ENCODE peak calls at places on chromosome 1, in nine cellular contexts. B is K562, E is PC-3, Z is astrocyte, J is fibroblast of lung, F is mesenchymal stem cell, X is neuronal stem cell, R is MM.1S, A is IMR-90. Y is an unnamed sample.
A peak's percentile ranks its signal among the peaks of the same experiment; 100 is the strongest.

GRCh38 chr1:244874974-244875579 is 10.7 kb upstream of the HNRNPU start:
- DNase-seq in R (no peak), E (no peak), Z (no peak), A (no peak), B (no peak), J (no peak), F (no peak), X (peak; percentile 65), Y (no peak)

GRCh38 chr1:37055631-37056030 is 21.3 kb upstream of the GRIK3 start:
- DNase-seq in R (no peak), A (no peak), E (no peak), X (no peak), B (no peak), Z (no peak), F (no peak), J (no peak), Y (no peak)

GRCh38 chr1:150516616-150517015 is 1.1 kb downstream of the FALEC start:
- DNase-seq in F (peak; percentile 58), E (no peak), R (no peak), A (no peak), Z (no peak), B (peak; percentile 68), X (no peak), J (peak; percentile 26), Y (no peak)

GRCh38 chr1:101379939-101380338 is 143.1 kb downstream of the S1PR1 start:
- DNase-seq in X (no peak), F (no peak), Z (no peak), J (no peak), R (no peak), E (no peak), B (no peak), A (no peak), Y (no peak)

GRCh38 chr1:205527931-205528330 is 23.5 kb downstream of the CDK18 start:
- DNase-seq in R (no peak), A (no peak), B (no peak), Z (no peak), J (no peak), F (no peak), X (no peak), E (no peak), Y (no peak)

GRCh38 chr1:35748326-35748725 is 21.5 kb downstream of the CLSPN start:
- DNase-seq in B (no peak), R (no peak), X (no peak), A (no peak), Z (no peak), E (peak; percentile 9), F (peak; percentile 1), J (peak; percentile 23), Y (peak; percentile 57)

GRCh38 chr1:205595435-205595834 is 36.4 kb downstream of the ELK4 start:
- DNase-seq in R (no peak), B (no peak), Z (no peak), J (no peak), F (no peak), X (no peak), E (no peak), A (no peak), Y (no peak)

GRCh38 chr1:31746687-31747086 is 17.5 kb downstream of the ADGRB2 start:
- DNase-seq in J (no peak), R (no peak), A (no peak), F (no peak), E (no peak), B (no peak), X (no peak), Z (no peak), Y (no peak)

GRCh38 chr1:214271995-214272731 is 8.8 kb upstream of the SMYD2 start:
- DNase-seq in E (no peak), X (no peak), J (no peak), Z (no peak), R (no peak), A (no peak), B (no peak), F (no peak), Y (no peak)

GRCh38 chr1:85584923-85585322 is 4.4 kb downstream of the CCN1 start:
- DNase-seq in E (no peak), A (peak; percentile 84), X (no peak), F (no peak), Z (peak; percentile 76), J (peak; percentile 75), R (no peak), B (no peak), Y (no peak)

GRCh38 chr1:79773385-79773784 is 766.9 kb upstream of the ADGRL4 start:
- DNase-seq in X (no peak), Z (no peak), A (no peak), F (no peak), J (no peak), B (no peak), R (no peak), E (no peak), Y (no peak)

GRCh38 chr1:211566431-211567025 is 12.4 kb downstream of the SLC30A1 start:
- DNase-seq in X (no peak), F (no peak), A (no peak), J (no peak), Z (no peak), R (no peak), E (no peak), B (no peak), Y (no peak)

GRCh38 chr1:20681999-20682398 is 20.8 kb upstream of the DDOST start:
- DNase-seq in F (no peak), A (no peak), R (no peak), Z (no peak), B (no peak), J (no peak), E (no peak), X (no peak), Y (no peak)

GRCh38 chr1:156844638-156845037 is 14.3 kb downstream of the INSRR start:
- DNase-seq in R (no peak), A (no peak), X (no peak), E (no peak), J (no peak), Z (no peak), F (no peak), B (no peak), Y (no peak)

GRCh38 chr1:165697491-165697880 is 876 bp downstream of the ALDH9A1 start:
- DNase-seq in J (peak; percentile 27), F (peak; percentile 40), R (no peak), A (no peak), X (no peak), Z (peak; percentile 6), E (peak; percentile 27), B (no peak), Y (peak; percentile 20)

GRCh38 chr1:206029484-206029883 is 5.8 kb upstream of the CTSE start:
- DNase-seq in E (peak; percentile 28), J (peak; percentile 50), F (no peak), B (no peak), X (no peak), A (peak; percentile 20), Z (peak; percentile 31), R (no peak), Y (peak; percentile 92)

DNA sequence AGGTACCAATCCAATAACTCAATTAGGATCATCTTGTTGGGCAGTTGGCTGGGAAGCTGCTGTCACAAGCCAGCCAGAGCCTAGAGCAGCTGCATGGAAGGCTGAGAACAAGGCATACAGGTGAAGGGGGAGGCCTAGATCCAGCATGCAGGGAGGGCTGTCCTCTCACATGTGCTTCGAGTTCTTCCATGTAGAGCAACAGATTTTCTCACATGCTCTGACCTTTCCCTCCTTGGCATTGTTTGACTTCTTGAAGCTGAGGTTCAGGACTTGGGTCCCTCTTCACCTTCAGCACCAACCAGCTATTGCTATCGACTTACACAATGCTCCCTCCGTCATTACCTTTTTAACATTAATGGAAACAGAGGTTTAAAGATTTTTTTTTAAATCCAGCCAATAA is 257.7 kb downstream of the ATG4C start:
- DNase-seq in B (no peak), A (no peak), Z (no peak), E (no peak), X (no peak), J (no peak), R (no peak), F (no peak), Y (no peak)
- H3K9ac ChIP-seq in B (no peak overlapping the region), A (no peak overlapping the region), Z (no peak overlapping the region), E (no peak overlapping the region), X (no peak overlapping the region), J (no peak overlapping the region), R (no peak overlapping the region), F (no peak overlapping the region), Y (no peak overlapping the region)

DNA sequence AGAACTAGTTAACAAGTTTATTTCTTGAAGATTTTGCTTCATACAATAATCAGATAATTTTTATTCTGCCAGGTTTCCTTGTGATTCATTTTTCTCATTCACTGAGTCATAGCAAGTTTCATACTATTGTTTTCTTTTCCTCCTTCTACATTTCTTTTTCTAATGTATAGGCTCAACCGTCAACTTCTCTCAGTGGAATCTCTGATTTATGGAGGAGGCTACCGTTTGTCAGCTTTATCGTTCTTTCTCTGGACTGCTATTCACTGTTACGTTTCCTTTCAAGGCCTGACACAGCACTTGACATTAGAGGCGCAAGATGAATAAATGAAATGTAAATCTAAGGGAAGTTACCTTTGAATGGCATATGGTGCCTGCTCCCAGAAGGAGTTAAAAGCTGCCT is 284.3 kb upstream of the NR5A2 start:
- DNase-seq in E (peak; percentile 59), F (peak; percentile 25), B (no peak), R (no peak), X (no peak), Z (peak; percentile 14), J (peak; percentile 32), A (peak; percentile 39), Y (peak; percentile 53)
- H2AFZ ChIP-seq in E (peak overlapping the region; percentile 23), F (no peak overlapping the region), B (no peak overlapping the region), R (no peak overlapping the region), X (peak overlapping the region; percentile 23), Z (no peak overlapping the region), J (no peak overlapping the region), A (no peak overlapping the region), Y (peak overlapping the region; percentile 51)

DNA sequence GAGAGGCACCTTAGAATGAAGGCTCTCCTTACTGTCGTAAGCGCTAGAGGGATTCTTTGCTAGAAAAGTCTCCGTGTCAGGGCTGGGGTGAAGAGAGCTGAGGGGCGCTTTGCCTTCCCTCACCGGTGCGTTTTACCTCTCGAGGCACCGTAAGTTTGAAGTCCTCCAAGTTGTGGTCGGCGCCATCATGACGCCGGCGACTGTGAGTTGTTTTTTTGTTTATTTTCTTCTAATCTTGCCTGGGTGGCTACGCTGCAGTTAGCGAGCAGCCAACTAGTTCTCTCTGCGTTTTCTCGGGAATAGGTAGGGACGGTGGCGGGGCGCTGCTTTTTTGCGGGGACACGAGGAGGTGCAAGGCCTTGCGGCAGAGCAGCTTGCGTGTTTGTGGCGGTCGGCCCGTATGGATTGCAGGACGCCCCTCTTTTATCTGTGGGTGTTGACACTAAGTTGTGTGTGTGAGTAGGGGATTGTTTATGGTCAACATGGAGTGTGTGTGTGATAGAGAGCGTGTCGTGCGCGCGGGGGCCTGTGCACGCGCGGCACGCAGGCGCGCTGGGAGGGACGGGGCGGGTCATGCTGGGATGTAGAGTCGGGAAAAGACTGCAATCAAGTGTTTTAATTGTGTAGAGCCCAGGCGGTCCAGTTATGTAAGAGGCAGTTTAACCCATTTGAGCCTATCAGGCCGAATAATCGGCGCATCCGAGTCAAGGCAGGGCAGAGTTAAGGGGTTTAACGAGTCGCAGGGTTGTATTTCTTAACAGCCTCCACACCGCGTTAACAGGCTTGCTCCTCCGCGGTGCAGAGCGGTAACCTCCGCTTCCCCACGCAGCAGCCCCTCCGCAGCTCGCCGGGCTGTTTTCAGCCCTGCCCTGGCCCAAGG is 1.1 kb upstream of the NEGR1 start:
- DNase-seq in F (peak; percentile 83), E (peak; percentile 73), J (peak; percentile 80), B (no peak), Z (peak; percentile 69), X (peak; percentile 67), A (peak; percentile 67), R (peak; percentile 30), Y (peak; percentile 73)
- H3K9ac ChIP-seq in F (peak overlapping the region; percentile 99), E (peak overlapping the region; percentile 76), J (peak overlapping the region; percentile 77), B (no peak overlapping the region), Z (peak overlapping the region; percentile 97), X (peak overlapping the region; percentile 89), A (peak overlapping the region; percentile 92), R (peak overlapping the region; percentile 73), Y (peak overlapping the region; percentile 93)

GRCh38 chr1:167893798-167894197 is 20.1 kb downstream of the ADCY10 start:
- DNase-seq in R (no peak), Z (no peak), X (no peak), A (no peak), J (no peak), F (no peak), B (no peak), E (no peak), Y (no peak)

GRCh38 chr1:167890400-167890799 is 23.5 kb downstream of the ADCY10 start:
- DNase-seq in X (no peak), F (no peak), J (no peak), E (no peak), B (no peak), A (no peak), R (no peak), Z (no peak), Y (no peak)
- H2AFZ ChIP-seq in X (no peak overlapping the region), F (no peak overlapping the region), J (no peak overlapping the region), E (no peak overlapping the region), B (no peak overlapping the region), A (no peak overlapping the region), R (no peak overlapping the region), Z (no peak overlapping the region), Y (no peak overlapping the region)